ENCODE peak calls at places on chromosomes 16 and 17, in six cellular contexts. One of them, this sample, is unnamed.

GRCh38 chr16:72637306-72637705 is 410.6 kb downstream of the ZFHX3 start:
- DNase-seq in left ventricle myocardium superior: no peak
- DNase-seq in NCI-H2029: no peak
- DNase-seq in fibroblast of mammary gland: peak; percentile 85
- DNase-seq in naive B cell: no peak
- DNase-seq in substantia nigra: no peak
- DNase-seq in this sample: no peak

GRCh38 chr17:76631821-76632565 is 11.6 kb downstream of the ST6GALNAC1 start:
- DNase-seq in left ventricle myocardium superior: no peak
- DNase-seq in NCI-H2029: no peak
- DNase-seq in fibroblast of mammary gland: peak; percentile 35
- DNase-seq in naive B cell: no peak
- DNase-seq in substantia nigra: no peak
- DNase-seq in this sample: peak; percentile 59

GRCh38 chr16:87806608-87807546 is 41.1 kb upstream of the KLHDC4 start:
- DNase-seq in left ventricle myocardium superior: peak; percentile 80
- DNase-seq in NCI-H2029: peak; percentile 32
- DNase-seq in fibroblast of mammary gland: peak; percentile 58
- DNase-seq in naive B cell: peak; percentile 56
- DNase-seq in substantia nigra: no peak
- DNase-seq in this sample: peak; percentile 71

GRCh38 chr16:85042126-85042525 is 14.5 kb downstream of the KIAA0513 start:
- DNase-seq in left ventricle myocardium superior: no peak
- DNase-seq in NCI-H2029: no peak
- DNase-seq in fibroblast of mammary gland: no peak
- DNase-seq in naive B cell: no peak
- DNase-seq in substantia nigra: no peak
- DNase-seq in this sample: no peak

GRCh38 chr16:47970291-47970931 is 185.4 kb downstream of the ABCC12 start:
- DNase-seq in left ventricle myocardium superior: no peak
- DNase-seq in NCI-H2029: no peak
- DNase-seq in fibroblast of mammary gland: peak; percentile 40
- DNase-seq in naive B cell: no peak
- DNase-seq in substantia nigra: no peak
- DNase-seq in this sample: no peak

GRCh38 chr17:43907425-43907981 is at the start of gene MPP2:
- DNase-seq in left ventricle myocardium superior: peak; percentile 84
- DNase-seq in NCI-H2029: no peak
- DNase-seq in fibroblast of mammary gland: peak; percentile 52
- DNase-seq in naive B cell: peak; percentile 51
- DNase-seq in substantia nigra: peak; percentile 84
- DNase-seq in this sample: peak; percentile 71

GRCh38 chr16:81366316-81366932 is 51.7 kb downstream of the GAN start:
- DNase-seq in left ventricle myocardium superior: no peak
- DNase-seq in NCI-H2029: no peak
- DNase-seq in fibroblast of mammary gland: peak; percentile 52
- DNase-seq in naive B cell: peak; percentile 49
- DNase-seq in substantia nigra: no peak
- DNase-seq in this sample: no peak

GRCh38 chr17:17351901-17352781 is 49.0 kb downstream of the NT5M start:
- DNase-seq in left ventricle myocardium superior: peak; percentile 67
- DNase-seq in NCI-H2029: no peak
- DNase-seq in fibroblast of mammary gland: peak; percentile 61
- DNase-seq in naive B cell: no peak
- DNase-seq in substantia nigra: no peak
- DNase-seq in this sample: no peak

GRCh38 chr17:78644259-78644658 is 67.1 kb upstream of the DNAH17 start:
- DNase-seq in left ventricle myocardium superior: no peak
- DNase-seq in NCI-H2029: no peak
- DNase-seq in fibroblast of mammary gland: no peak
- DNase-seq in naive B cell: no peak
- DNase-seq in substantia nigra: no peak
- DNase-seq in this sample: no peak

GRCh38 chr17:32191306-32191705 is 49.0 kb downstream of the RHOT1 start:
- DNase-seq in left ventricle myocardium superior: no peak
- DNase-seq in NCI-H2029: no peak
- DNase-seq in fibroblast of mammary gland: peak; percentile 46
- DNase-seq in naive B cell: no peak
- DNase-seq in substantia nigra: no peak
- DNase-seq in this sample: no peak

GRCh38 chr17:12463102-12463501 is 202.6 kb upstream of the MYOCD start:
- DNase-seq in left ventricle myocardium superior: no peak
- DNase-seq in NCI-H2029: no peak
- DNase-seq in fibroblast of mammary gland: peak; percentile 72
- DNase-seq in naive B cell: no peak
- DNase-seq in substantia nigra: no peak
- DNase-seq in this sample: no peak

GRCh38 chr16:29745126-29745852 is 501 bp downstream of the C16orf54 start:
- DNase-seq in left ventricle myocardium superior: no peak
- DNase-seq in NCI-H2029: no peak
- DNase-seq in fibroblast of mammary gland: no peak
- DNase-seq in naive B cell: peak; percentile 71
- DNase-seq in substantia nigra: no peak
- DNase-seq in this sample: no peak

GRCh38 chr16:79370736-79371135 is 229.8 kb downstream of the MAF start:
- DNase-seq in left ventricle myocardium superior: no peak
- DNase-seq in NCI-H2029: no peak
- DNase-seq in fibroblast of mammary gland: no peak
- DNase-seq in naive B cell: no peak
- DNase-seq in substantia nigra: no peak
- DNase-seq in this sample: no peak